ENCODE peak calls at places on chromosomes 1 and 21, in six cellular contexts. U is CD8-positive, alpha-beta T cell; E is brain microvascular endothelial cell; O is pancreas; H is heart left ventricle; A is coronary artery. J is an unnamed sample.

GRCh38 chr1:23007106-23007505 is 8.5 kb downstream of the TEX46 start:
- DNase-seq in U (no peak), E (no peak), O (no peak), H (no peak), A (no peak), J (no peak)

GRCh38 chr1:112472142-112472541 is 36.6 kb upstream of the WNT2B start:
- DNase-seq in U (no peak), E (no peak), O (no peak), H (no peak), A (no peak), J (no peak)

GRCh38 chr1:209542585-209542984 is 40.9 kb upstream of the CAMK1G start:
- DNase-seq in U (no peak), E (no peak), O (no peak), H (no peak), A (no peak), J (no peak)

GRCh38 chr1:186950547-186950946 is 121.8 kb downstream of the PLA2G4A start:
- DNase-seq in U (no peak), E (peak), O (no peak), H (no peak), A (no peak), J (no peak)

GRCh38 chr1:90800012-90800717 is 83.1 kb upstream of the BARHL2 start:
- DNase-seq in U (no peak), E (no peak), O (no peak), H (no peak), A (no peak), J (no peak)

GRCh38 chr1:41464886-41465285 is 19.6 kb downstream of the EDN2 start:
- DNase-seq in U (no peak), E (no peak), O (no peak), H (no peak), A (no peak), J (no peak)

GRCh38 chr1:15678578-15678977 is 5.5 kb upstream of the PLEKHM2 start:
- DNase-seq in U (no peak), E (peak), O (no peak), H (no peak), A (no peak), J (no peak)

GRCh38 chr1:7022058-7022457 is 236.8 kb downstream of the CAMTA1 start:
- DNase-seq in U (no peak), E (no peak), O (no peak), H (no peak), A (no peak), J (no peak)

GRCh38 chr1:179036844-179037465 is 11.3 kb downstream of the FAM20B start:
- DNase-seq in U (no peak), E (no peak), O (no peak), H (no peak), A (no peak), J (peak)

GRCh38 chr1:81604982-81605381 is 195.8 kb upstream of the ADGRL2 start:
- DNase-seq in U (no peak), E (no peak), O (no peak), H (no peak), A (no peak), J (no peak)

GRCh38 chr1:84245566-84245965 is 55.9 kb upstream of the SAMD13 start:
- DNase-seq in U (no peak), E (no peak), O (no peak), H (no peak), A (no peak), J (no peak)

GRCh38 chr1:78079580-78079979 is 33.8 kb downstream of the GIPC2 start:
- DNase-seq in U (no peak), E (no peak), O (no peak), H (no peak), A (no peak), J (no peak)

GRCh38 chr1:60833173-60833572 is 249.2 kb upstream of the NFIA start:
- DNase-seq in U (no peak), E (no peak), O (no peak), H (peak), A (no peak), J (no peak)

GRCh38 chr1:26285366-26286063 is 5.6 kb downstream of the SH3BGRL3 start:
- DNase-seq in U (no peak), E (no peak), O (no peak), H (no peak), A (no peak), J (peak)

GRCh38 chr1:192544983-192545393 is 30.6 kb upstream of the RGS1 start:
- DNase-seq in U (no peak), E (no peak), O (no peak), H (no peak), A (no peak), J (no peak)

GRCh38 chr1:27724961-27725373 is 794 bp upstream of the FAM76A start:
- DNase-seq in U (no peak), E (no peak), O (peak), H (peak), A (peak), J (no peak)

GRCh38 chr1:50976890-50977574 is 7.0 kb downstream of the CDKN2C start:
- DNase-seq in U (no peak), E (no peak), O (peak), H (peak), A (peak), J (peak)

GRCh38 chr1:89719502-89720306 is 86.8 kb downstream of the LRRC8C start:
- DNase-seq in U (no peak), E (no peak), O (no peak), H (no peak), A (no peak), J (peak)

GRCh38 chr21:26769613-26770188 is 75.5 kb downstream of the ADAMTS1 start:
- DNase-seq in U (no peak), E (peak), O (no peak), H (no peak), A (no peak), J (no peak)

GRCh38 chr21:35208810-35209517 is 159.9 kb upstream of the RUNX1 start:
- DNase-seq in U (no peak), E (no peak), O (no peak), H (peak), A (no peak), J (no peak)

GRCh38 chr1:9317591-9318331 is 25.1 kb downstream of the SPSB1 start:
- DNase-seq in U (no peak), E (no peak), O (no peak), H (peak), A (no peak), J (no peak)

GRCh38 chr1:223645903-223646302 is 19.6 kb downstream of the CAPN8 start:
- DNase-seq in U (no peak), E (no peak), O (no peak), H (no peak), A (no peak), J (no peak)

GRCh38 chr1:244659694-244660093 is 6.8 kb downstream of the DESI2 start:
- DNase-seq in U (no peak), E (no peak), O (no peak), H (no peak), A (no peak), J (no peak)

GRCh38 chr1:66278260-66279046 is 255.5 kb upstream of the SGIP1 start:
- DNase-seq in U (no peak), E (no peak), O (no peak), H (no peak), A (no peak), J (no peak)

GRCh38 chr21:42539342-42539741 is 25.7 kb downstream of the SLC37A1 start:
- DNase-seq in U (no peak), E (no peak), O (no peak), H (no peak), A (no peak), J (no peak)

GRCh38 chr1:109773203-109773899 is 9.6 kb upstream of the EPS8L3 start:
- DNase-seq in U (peak), E (peak), O (peak), H (peak), A (peak), J (peak)

GRCh38 chr1:109775408-109775807 is 11.7 kb upstream of the EPS8L3 start:
- DNase-seq in U (no peak), E (no peak), O (no peak), H (no peak), A (no peak), J (no peak)

GRCh38 chr1:109771712-109772657 is 8.3 kb upstream of the EPS8L3 start:
- DNase-seq in U (no peak), E (no peak), O (no peak), H (no peak), A (no peak), J (no peak)

GRCh38 chr1:109772658-109773202 is 9.0 kb upstream of the EPS8L3 start:
- DNase-seq in U (no peak), E (no peak), O (no peak), H (no peak), A (no peak), J (no peak)

DNA sequence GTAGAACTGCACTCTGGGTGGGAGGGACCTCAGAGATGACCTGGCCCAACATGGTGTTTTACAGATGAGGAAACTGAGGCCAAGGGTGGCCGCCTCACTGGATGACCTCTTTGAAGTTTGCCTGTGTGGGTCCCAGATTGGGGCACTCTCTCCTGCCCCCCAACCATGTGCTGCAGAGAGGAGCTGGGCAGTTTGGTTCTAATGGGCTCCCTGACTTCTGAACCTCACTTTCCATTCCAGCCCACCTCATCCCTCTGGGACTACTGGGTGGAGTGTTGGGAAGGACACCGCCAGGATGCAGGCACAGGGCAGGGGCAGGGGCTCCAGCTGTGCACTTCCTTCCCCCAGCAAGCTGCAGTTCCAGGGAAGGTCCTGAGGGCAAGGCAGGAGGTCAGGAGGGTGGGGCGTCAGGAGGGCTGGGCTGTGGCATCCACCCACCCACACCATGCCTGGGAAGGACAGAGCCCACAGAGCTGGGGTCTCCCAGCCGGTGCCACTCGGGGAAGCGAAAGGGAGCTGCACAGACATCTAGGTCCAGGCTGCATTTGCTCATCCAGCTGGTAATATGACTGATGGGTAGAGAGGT is 10.3 kb upstream of the EPS8L3 start:
- DNase-seq in U (no peak), E (no peak), O (no peak), H (no peak), A (no peak), J (no peak)
- TF ChIP-seq CTCF in U (no peak), E (no peak), O (peak), H (no peak), A (no peak), J (no peak)

GRCh38 chr1:54125671-54126070 is 27.1 kb downstream of the CDCP2 start:
- DNase-seq in U (no peak), E (no peak), O (peak), H (no peak), A (no peak), J (no peak)
- TF ChIP-seq CTCF in U (no peak), E (peak), O (peak), H (peak), A (no peak), J (no peak)

DNA sequence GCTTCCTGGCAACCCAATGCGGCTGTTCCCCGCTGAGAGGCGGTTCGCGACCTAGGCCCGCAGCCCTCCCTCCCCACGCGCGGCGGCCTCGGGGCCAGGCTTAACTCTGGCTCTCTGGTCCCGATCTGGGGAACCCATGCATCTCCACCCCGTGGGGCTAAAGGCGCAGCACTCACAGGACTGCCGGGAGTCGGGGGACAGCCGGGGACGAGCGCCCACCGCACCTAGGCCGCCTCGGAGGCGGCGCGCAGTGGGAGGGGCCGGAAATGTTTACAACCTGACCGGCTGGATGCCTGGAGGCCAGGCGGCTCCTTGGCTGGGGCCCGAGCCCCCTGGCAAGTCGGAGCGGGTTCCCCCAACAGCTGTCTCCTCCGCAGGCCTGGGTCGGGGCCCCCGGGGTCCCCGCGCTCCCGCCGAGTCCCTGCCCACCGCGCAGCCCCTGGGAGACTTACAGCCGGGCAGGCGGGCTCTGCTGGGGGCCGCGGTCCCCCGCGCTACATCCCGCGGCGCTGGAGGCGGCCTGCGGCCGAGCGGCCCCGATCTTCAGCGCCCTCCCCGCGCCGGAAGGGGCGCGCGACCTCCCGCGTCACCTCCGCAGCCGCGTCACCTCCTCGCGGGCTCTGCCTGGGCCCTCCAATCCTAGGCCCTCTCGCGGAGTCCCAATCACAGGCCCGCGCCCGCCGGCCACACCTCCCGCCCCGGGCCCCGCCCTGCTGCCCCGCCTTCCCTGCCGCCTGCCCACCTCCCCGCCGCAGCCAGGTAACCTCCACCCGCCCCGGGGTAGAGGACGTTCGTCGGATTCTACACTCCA is at the start of gene ADIPOR1:
- DNase-seq in U (peak), E (peak), O (peak), H (peak), A (peak), J (peak)
- TF ChIP-seq CTCF in U (no peak), E (no peak), O (no peak), H (no peak), A (no peak), J (no peak)

GRCh38 chr1:164948101-164948500 is 389.1 kb downstream of the PBX1 start:
- DNase-seq in U (no peak), E (no peak), O (no peak), H (no peak), A (no peak), J (no peak)

GRCh38 chr1:164953815-164954214 is 394.8 kb downstream of the PBX1 start:
- DNase-seq in U (no peak), E (no peak), O (no peak), H (no peak), A (no peak), J (no peak)

GRCh38 chr1:164950453-164951052 is 391.6 kb downstream of the PBX1 start:
- DNase-seq in U (no peak), E (no peak), O (no peak), H (peak), A (no peak), J (no peak)

GRCh38 chr1:164949758-164950452 is 390.9 kb downstream of the PBX1 start:
- DNase-seq in U (no peak), E (no peak), O (no peak), H (no peak), A (no peak), J (no peak)

GRCh38 chr1:164953095-164953494 is 394.1 kb downstream of the PBX1 start:
- DNase-seq in U (no peak), E (no peak), O (no peak), H (no peak), A (no peak), J (no peak)
- TF ChIP-seq CTCF in U (no peak), E (no peak), O (no peak), H (peak), A (no peak), J (no peak)

GRCh38 chr1:203403586-203403985 is 52.7 kb upstream of the FMOD start:
- DNase-seq in U (no peak), E (no peak), O (no peak), H (no peak), A (no peak), J (no peak)
- TF ChIP-seq CTCF in U (no peak), E (no peak), O (no peak), H (no peak), A (no peak), J (no peak)

GRCh38 chr1:118767971-118768370 is 220.2 kb downstream of the TBX15 start:
- DNase-seq in U (no peak), E (no peak), O (no peak), H (no peak), A (no peak), J (no peak)
- TF ChIP-seq CTCF in U (no peak), E (no peak), O (no peak), H (no peak), A (no peak), J (no peak)

GRCh38 chr1:205227584-205228006 is at the start of gene TMCC2:
- DNase-seq in U (peak), E (peak), O (peak), H (peak), A (peak), J (peak)

GRCh38 chr1:205224736-205225135 is 3.0 kb upstream of the TMCC2 start:
- DNase-seq in U (no peak), E (no peak), O (no peak), H (no peak), A (no peak), J (no peak)

GRCh38 chr1:205228052-205228451 is 306 bp downstream of the TMCC2 start:
- DNase-seq in U (no peak), E (no peak), O (no peak), H (no peak), A (no peak), J (peak)

GRCh38 chr1:205226868-205227583 is 720 bp upstream of the TMCC2 start:
- DNase-seq in U (no peak), E (peak), O (no peak), H (no peak), A (no peak), J (no peak)

GRCh38 chr1:205225901-205226765 is 1.6 kb upstream of the TMCC2 start:
- DNase-seq in U (no peak), E (no peak), O (no peak), H (no peak), A (no peak), J (no peak)
- TF ChIP-seq CTCF in U (no peak), E (no peak), O (no peak), H (no peak), A (no peak), J (no peak)

GRCh38 chr1:175174702-175175102 is 17.9 kb downstream of the KIAA0040 start:
- DNase-seq in U (no peak), E (no peak), O (no peak), H (no peak), A (no peak), J (peak)

GRCh38 chr1:175178456-175178855 is 14.1 kb downstream of the KIAA0040 start:
- DNase-seq in U (no peak), E (no peak), O (no peak), H (no peak), A (no peak), J (no peak)

GRCh38 chr1:175179837-175180590 is 12.6 kb downstream of the KIAA0040 start:
- DNase-seq in U (no peak), E (no peak), O (no peak), H (no peak), A (no peak), J (no peak)

GRCh38 chr1:175176246-175176645 is 16.3 kb downstream of the KIAA0040 start:
- DNase-seq in U (no peak), E (no peak), O (no peak), H (no peak), A (no peak), J (no peak)

GRCh38 chr1:175178056-175178455 is 14.5 kb downstream of the KIAA0040 start:
- DNase-seq in U (no peak), E (no peak), O (no peak), H (no peak), A (no peak), J (no peak)
- TF ChIP-seq CTCF in U (no peak), E (no peak), O (no peak), H (no peak), A (no peak), J (no peak)

GRCh38 chr1:150364231-150365003 is 470 bp downstream of the RPRD2 start:
- DNase-seq in U (peak), E (peak), O (peak), H (peak), A (peak), J (peak)
- TF ChIP-seq CTCF in U (no peak), E (no peak), O (no peak), H (no peak), A (no peak), J (no peak)